ENCODE peak calls at places on chromosome 21, in six cellular contexts. A, S, X, R, Y and Q are unnamed samples.
A peak's percentile ranks its signal among the peaks of the same experiment; 100 is the strongest.

GRCh38 chr21:34517491-34518245 is 5.7 kb upstream of the KCNE1 start:
- DNase-seq in A (no peak), Y (peak; percentile 44), R (no peak), X (peak; percentile 22), S (no peak), Q (no peak)

GRCh38 chr21:43354666-43355065 is 72.3 kb downstream of the SIK1 start:
- DNase-seq in R (no peak), S (no peak), Y (no peak), A (no peak), X (no peak), Q (no peak)

GRCh38 chr21:26115899-26116298 is 54.7 kb downstream of the APP start:
- DNase-seq in S (no peak), X (peak; percentile 79), R (no peak), Y (no peak), A (no peak), Q (no peak)

GRCh38 chr21:17402885-17403477 is 109.9 kb upstream of the CXADR start:
- DNase-seq in R (peak; percentile 5), X (no peak), A (no peak), S (no peak), Y (no peak), Q (no peak)

GRCh38 chr21:45582128-45582527 is 39.9 kb upstream of the SLC19A1 start:
- DNase-seq in Y (no peak), X (no peak), A (no peak), S (peak; percentile 1), R (no peak), Q (no peak)

GRCh38 chr21:36980280-36981048 is 14.0 kb upstream of the HLCS start:
- DNase-seq in R (peak; percentile 51), S (peak; percentile 36), X (peak; percentile 16), Y (no peak), A (no peak), Q (no peak)

GRCh38 chr21:17613242-17613676 is 558 bp upstream of the BTG3 start:
- DNase-seq in S (peak; percentile 34), Y (no peak), A (no peak), X (peak; percentile 22), R (no peak), Q (no peak)

GRCh38 chr21:36910581-36911307 is 55.7 kb downstream of the HLCS start:
- DNase-seq in R (peak; percentile 50), A (no peak), X (no peak), S (no peak), Y (no peak), Q (no peak)

GRCh38 chr21:36155603-36156338 is 853 bp upstream of the DOP1B start:
- DNase-seq in A (no peak), S (peak; percentile 72), X (no peak), Y (no peak), R (no peak), Q (no peak)

GRCh38 chr21:25838809-25839208 is 104.0 kb downstream of the GABPA start:
- DNase-seq in A (no peak), S (no peak), R (no peak), Y (no peak), X (no peak), Q (no peak)

GRCh38 chr21:28822882-28823335 is 169.8 kb downstream of the LTN1 start:
- DNase-seq in Y (peak; percentile 3), X (peak; percentile 70), S (peak; percentile 30), A (no peak), R (peak; percentile 33), Q (no peak)

GRCh38 chr21:24868117-24868516 is 739.2 kb downstream of the MRPL39 start:
- DNase-seq in S (no peak), X (no peak), A (no peak), R (no peak), Y (no peak), Q (no peak)

GRCh38 chr21:29634410-29634809 is 305.4 kb downstream of the GRIK1 start:
- DNase-seq in A (no peak), Y (no peak), S (no peak), X (no peak), R (no peak), Q (no peak)

GRCh38 chr21:32994305-32994704 is 31.4 kb upstream of the OLIG2 start:
- DNase-seq in X (peak; percentile 27), R (peak; percentile 24), A (no peak), S (no peak), Y (no peak), Q (no peak)

GRCh38 chr21:34915364-34915834 is 133.7 kb downstream of the RUNX1 start:
- DNase-seq in A (no peak), R (no peak), S (no peak), Y (no peak), X (no peak), Q (no peak)

GRCh38 chr21:28213221-28213620 is 779.5 kb downstream of the LTN1 start:
- DNase-seq in Y (no peak), X (no peak), A (no peak), R (no peak), S (no peak), Q (no peak)

GRCh38 chr21:35044128-35044527 is 5.0 kb downstream of the RUNX1 start:
- DNase-seq in A (no peak), X (no peak), Y (no peak), R (no peak), S (peak; percentile 18), Q (no peak)

GRCh38 chr21:45583831-45584509 is 41.7 kb upstream of the SLC19A1 start:
- DNase-seq in Y (no peak), A (no peak), X (no peak), R (no peak), S (peak; percentile 1), Q (no peak)

GRCh38 chr21:28018741-28019669 is 973.7 kb downstream of the LTN1 start:
- DNase-seq in R (no peak), Y (no peak), S (no peak), X (no peak), A (no peak), Q (no peak)

GRCh38 chr21:37085726-37086125 is 12.7 kb downstream of the TTC3 start:
- DNase-seq in S (no peak), Y (no peak), A (no peak), X (no peak), R (no peak), Q (no peak)

GRCh38 chr21:32611471-32611997 is 643 bp downstream of the CFAP298 start:
- DNase-seq in Y (no peak), S (peak; percentile 51), R (peak; percentile 57), X (peak; percentile 39), A (no peak), Q (no peak)

GRCh38 chr21:32698286-32698685 is 29.5 kb downstream of the SYNJ1 start:
- DNase-seq in A (no peak), Y (no peak), R (no peak), S (no peak), X (no peak), Q (no peak)

DNA sequence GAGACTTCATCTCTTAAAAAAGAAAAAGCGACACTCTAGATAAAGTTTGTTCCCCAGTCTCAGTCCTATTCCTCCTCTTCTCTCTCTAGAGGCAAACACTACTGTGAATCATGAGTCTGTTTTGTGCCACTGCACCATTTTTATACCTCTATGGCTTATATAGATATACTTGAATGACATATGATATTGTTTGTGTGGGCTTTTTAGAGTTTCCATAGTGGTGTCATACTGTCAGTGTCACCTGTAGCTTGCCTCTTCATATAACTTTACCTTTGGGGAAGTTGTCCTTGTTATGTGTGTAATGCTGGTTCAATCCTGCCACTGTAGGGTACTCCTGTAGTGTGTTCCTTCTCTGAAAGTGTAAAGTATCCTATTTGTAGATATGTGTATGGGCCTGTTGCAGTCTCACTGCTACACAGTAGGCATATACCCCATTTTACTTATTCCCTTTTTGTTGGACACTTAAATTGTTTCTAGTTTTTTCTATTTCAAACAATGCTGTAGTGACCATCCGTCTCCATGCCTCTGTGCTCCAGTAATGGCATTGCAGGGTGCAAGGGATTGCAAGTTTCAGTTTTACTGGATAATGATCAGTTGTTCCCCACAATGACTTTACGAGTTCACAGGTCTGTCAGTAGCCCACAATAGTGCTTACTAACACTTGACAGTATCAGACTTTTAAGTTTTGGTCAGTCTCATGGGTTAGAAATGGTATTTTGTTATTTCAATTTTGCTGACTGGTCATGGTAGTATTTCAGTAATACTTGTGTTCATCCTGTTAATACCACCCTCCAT is 2.7 kb downstream of the PRMT2 start:
- DNase-seq in A (no peak), R (no peak), X (peak; percentile 24), Y (no peak), S (no peak), Q (no peak)
- H3K4me3 ChIP-seq in A (no peak overlapping the region), R (peak overlapping the region; percentile 54), X (no peak overlapping the region), Y (no peak overlapping the region), S (peak overlapping the region; percentile 1), Q (peak overlapping the region; percentile 15)

GRCh38 chr21:44494418-44494817 is 39.1 kb downstream of the LRRC3 start:
- DNase-seq in R (no peak), S (no peak), A (no peak), X (no peak), Y (no peak), Q (no peak)

GRCh38 chr21:44496196-44496899 is 41.0 kb downstream of the LRRC3 start:
- DNase-seq in R (no peak), A (no peak), S (no peak), Y (no peak), X (no peak), Q (no peak)

GRCh38 chr21:44496900-44497550 is 41.7 kb downstream of the LRRC3 start:
- DNase-seq in S (no peak), A (no peak), R (no peak), Y (no peak), X (no peak), Q (no peak)

GRCh38 chr21:44495641-44496040 is 40.3 kb downstream of the LRRC3 start:
- DNase-seq in S (no peak), Y (no peak), R (no peak), X (no peak), A (no peak), Q (no peak)

DNA sequence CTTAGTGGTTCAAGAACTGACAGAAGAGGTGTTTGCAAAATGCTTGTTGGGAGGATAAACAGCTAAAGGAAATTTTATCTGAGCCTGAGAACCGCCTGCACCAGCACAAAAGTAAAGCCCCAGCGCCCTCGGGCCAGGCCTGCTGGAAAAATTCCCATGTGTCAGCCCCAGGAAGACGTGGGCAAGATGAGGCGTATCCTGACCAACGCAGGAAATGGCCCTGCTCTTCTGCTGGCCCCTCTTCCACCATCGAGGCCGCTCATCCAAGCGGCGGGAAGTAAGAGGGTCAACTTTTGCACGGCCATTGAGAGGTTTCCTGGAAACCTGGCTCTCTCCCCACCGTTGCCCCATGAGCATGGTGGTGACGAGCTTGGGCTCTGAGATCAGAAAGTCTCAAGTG is 39.6 kb downstream of the LRRC3 start:
- DNase-seq in A (no peak), S (no peak), R (no peak), Y (no peak), X (no peak), Q (no peak)
- TF ChIP-seq POLR2AphosphoS5 in A (no peak), S (no peak), R (no peak), Y (no peak), X (no peak), Q (no peak)

GRCh38 chr21:15199940-15200339 is 135.1 kb upstream of the NRIP1 start:
- DNase-seq in Y (no peak), X (no peak), A (no peak), R (no peak), S (no peak), Q (no peak)
- H3K4me3 ChIP-seq in Y (no peak overlapping the region), X (no peak overlapping the region), A (no peak overlapping the region), R (no peak overlapping the region), S (no peak overlapping the region), Q (no peak overlapping the region)

DNA sequence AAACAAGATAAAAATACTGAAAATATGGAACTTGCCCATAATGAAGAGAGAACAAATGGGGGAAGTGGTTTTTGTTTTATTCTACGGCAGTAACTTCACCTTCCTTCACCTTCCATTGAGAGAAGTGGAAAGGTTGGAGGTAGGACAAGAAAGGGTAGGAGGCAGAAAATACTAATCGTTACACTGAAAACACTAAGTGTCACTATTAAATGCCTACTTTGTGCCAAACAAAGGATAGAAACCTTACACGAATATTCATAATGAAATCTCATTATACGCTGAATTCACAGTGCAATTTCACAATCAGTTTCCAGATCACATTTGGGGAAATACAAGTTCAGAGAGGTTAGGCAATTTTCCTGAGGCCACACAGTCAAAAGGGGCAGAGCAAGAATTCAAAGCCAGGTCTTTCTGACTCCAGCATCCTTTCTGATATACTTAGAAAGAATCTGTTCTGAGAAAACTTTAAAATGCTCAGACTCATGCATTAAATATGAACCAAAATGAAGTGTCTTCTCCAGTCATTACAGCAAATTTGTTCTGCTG is 3.0 kb downstream of the TIAM1 start:
- DNase-seq in X (no peak), S (no peak), R (no peak), A (no peak), Y (no peak), Q (no peak)
- TF ChIP-seq POLR2AphosphoS5 in X (no peak), S (no peak), R (no peak), A (no peak), Y (no peak), Q (no peak)